ENCODE peak calls at places on chromosomes 12 and 14, in seven cellular contexts. One of them, this sample, is unnamed.

GRCh38 chr12:115324949-115325638 is 641.1 kb upstream of the TBX3 start:
- DNase-seq in activated T-cell treated with anti-CD3 and anti-CD28 coated beads for 24 hours: no peak
- DNase-seq in stimulated activated CD4-positive, alpha-beta T cell treated with anti-CD3 and anti-CD28 coated beads, Interleukin-1b, Interleukin-23, amount 100 ng/mL, for 48 hours: no peak
- DNase-seq in stimulated activated CD8-positive, alpha-beta memory T cell treated with anti-CD3 and anti-CD28 coated beads, Interleukin-2, amount 100 ng/mL, for 1 hour: no peak
- DNase-seq in NCI-H748 treated with DMSO at 0.1 percent for 48 hours: no peak
- DNase-seq in EL: no peak
- DNase-seq in dorsolateral prefrontal cortex: no peak
- DNase-seq in this sample: no peak

GRCh38 chr12:80101126-80101525 is 1.8 kb downstream of the OTOGL start:
- DNase-seq in activated T-cell treated with anti-CD3 and anti-CD28 coated beads for 24 hours: no peak
- DNase-seq in dorsolateral prefrontal cortex: no peak
- DNase-seq in stimulated activated CD8-positive, alpha-beta memory T cell treated with anti-CD3 and anti-CD28 coated beads, Interleukin-2, amount 100 ng/mL, for 1 hour: no peak
- DNase-seq in stimulated activated CD4-positive, alpha-beta T cell treated with anti-CD3 and anti-CD28 coated beads, Interleukin-1b, Interleukin-23, amount 100 ng/mL, for 48 hours: no peak
- DNase-seq in EL: peak; percentile 26
- DNase-seq in NCI-H748 treated with DMSO at 0.1 percent for 48 hours: peak; percentile 20
- DNase-seq in this sample: no peak

GRCh38 chr12:5407457-5407856 is 24.5 kb upstream of the NTF3 start:
- DNase-seq in stimulated activated CD8-positive, alpha-beta memory T cell treated with anti-CD3 and anti-CD28 coated beads, Interleukin-2, amount 100 ng/mL, for 1 hour: no peak
- DNase-seq in EL: no peak
- DNase-seq in NCI-H748 treated with DMSO at 0.1 percent for 48 hours: no peak
- DNase-seq in stimulated activated CD4-positive, alpha-beta T cell treated with anti-CD3 and anti-CD28 coated beads, Interleukin-1b, Interleukin-23, amount 100 ng/mL, for 48 hours: no peak
- DNase-seq in activated T-cell treated with anti-CD3 and anti-CD28 coated beads for 24 hours: no peak
- DNase-seq in dorsolateral prefrontal cortex: no peak
- DNase-seq in this sample: no peak

GRCh38 chr14:91387135-91387849 is 30.3 kb downstream of the CCDC88C start:
- DNase-seq in stimulated activated CD4-positive, alpha-beta T cell treated with anti-CD3 and anti-CD28 coated beads, Interleukin-1b, Interleukin-23, amount 100 ng/mL, for 48 hours: no peak
- DNase-seq in NCI-H748 treated with DMSO at 0.1 percent for 48 hours: no peak
- DNase-seq in activated T-cell treated with anti-CD3 and anti-CD28 coated beads for 24 hours: no peak
- DNase-seq in EL: no peak
- DNase-seq in stimulated activated CD8-positive, alpha-beta memory T cell treated with anti-CD3 and anti-CD28 coated beads, Interleukin-2, amount 100 ng/mL, for 1 hour: no peak
- DNase-seq in dorsolateral prefrontal cortex: no peak
- DNase-seq in this sample: no peak

GRCh38 chr12:120099738-120100137 is 16.8 kb downstream of the RAB35 start:
- DNase-seq in stimulated activated CD8-positive, alpha-beta memory T cell treated with anti-CD3 and anti-CD28 coated beads, Interleukin-2, amount 100 ng/mL, for 1 hour: no peak
- DNase-seq in dorsolateral prefrontal cortex: no peak
- DNase-seq in NCI-H748 treated with DMSO at 0.1 percent for 48 hours: no peak
- DNase-seq in EL: no peak
- DNase-seq in stimulated activated CD4-positive, alpha-beta T cell treated with anti-CD3 and anti-CD28 coated beads, Interleukin-1b, Interleukin-23, amount 100 ng/mL, for 48 hours: no peak
- DNase-seq in activated T-cell treated with anti-CD3 and anti-CD28 coated beads for 24 hours: no peak
- DNase-seq in this sample: no peak

GRCh38 chr14:104775073-104775489 is 20.5 kb downstream of the AKT1 start:
- DNase-seq in stimulated activated CD8-positive, alpha-beta memory T cell treated with anti-CD3 and anti-CD28 coated beads, Interleukin-2, amount 100 ng/mL, for 1 hour: no peak
- DNase-seq in stimulated activated CD4-positive, alpha-beta T cell treated with anti-CD3 and anti-CD28 coated beads, Interleukin-1b, Interleukin-23, amount 100 ng/mL, for 48 hours: no peak
- DNase-seq in NCI-H748 treated with DMSO at 0.1 percent for 48 hours: no peak
- DNase-seq in activated T-cell treated with anti-CD3 and anti-CD28 coated beads for 24 hours: no peak
- DNase-seq in EL: no peak
- DNase-seq in dorsolateral prefrontal cortex: no peak
- DNase-seq in this sample: no peak

GRCh38 chr12:109592905-109593272 is 19.3 kb downstream of the MVK start:
- DNase-seq in NCI-H748 treated with DMSO at 0.1 percent for 48 hours: no peak
- DNase-seq in EL: no peak
- DNase-seq in stimulated activated CD4-positive, alpha-beta T cell treated with anti-CD3 and anti-CD28 coated beads, Interleukin-1b, Interleukin-23, amount 100 ng/mL, for 48 hours: no peak
- DNase-seq in activated T-cell treated with anti-CD3 and anti-CD28 coated beads for 24 hours: no peak
- DNase-seq in stimulated activated CD8-positive, alpha-beta memory T cell treated with anti-CD3 and anti-CD28 coated beads, Interleukin-2, amount 100 ng/mL, for 1 hour: no peak
- DNase-seq in dorsolateral prefrontal cortex: no peak
- DNase-seq in this sample: no peak

GRCh38 chr12:4881665-4882064 is 28.0 kb upstream of the KCNA1 start:
- DNase-seq in EL: no peak
- DNase-seq in dorsolateral prefrontal cortex: peak; percentile 56
- DNase-seq in stimulated activated CD8-positive, alpha-beta memory T cell treated with anti-CD3 and anti-CD28 coated beads, Interleukin-2, amount 100 ng/mL, for 1 hour: no peak
- DNase-seq in activated T-cell treated with anti-CD3 and anti-CD28 coated beads for 24 hours: no peak
- DNase-seq in NCI-H748 treated with DMSO at 0.1 percent for 48 hours: no peak
- DNase-seq in stimulated activated CD4-positive, alpha-beta T cell treated with anti-CD3 and anti-CD28 coated beads, Interleukin-1b, Interleukin-23, amount 100 ng/mL, for 48 hours: no peak
- DNase-seq in this sample: no peak

GRCh38 chr12:77685112-77685511 is 145.6 kb upstream of the NAV3 start:
- DNase-seq in EL: peak; percentile 61
- DNase-seq in dorsolateral prefrontal cortex: peak; percentile 77
- DNase-seq in activated T-cell treated with anti-CD3 and anti-CD28 coated beads for 24 hours: no peak
- DNase-seq in stimulated activated CD8-positive, alpha-beta memory T cell treated with anti-CD3 and anti-CD28 coated beads, Interleukin-2, amount 100 ng/mL, for 1 hour: no peak
- DNase-seq in NCI-H748 treated with DMSO at 0.1 percent for 48 hours: peak; percentile 70
- DNase-seq in stimulated activated CD4-positive, alpha-beta T cell treated with anti-CD3 and anti-CD28 coated beads, Interleukin-1b, Interleukin-23, amount 100 ng/mL, for 48 hours: no peak
- DNase-seq in this sample: no peak

GRCh38 chr12:24378548-24379011 is 429.1 kb upstream of the SOX5 start:
- DNase-seq in stimulated activated CD8-positive, alpha-beta memory T cell treated with anti-CD3 and anti-CD28 coated beads, Interleukin-2, amount 100 ng/mL, for 1 hour: no peak
- DNase-seq in activated T-cell treated with anti-CD3 and anti-CD28 coated beads for 24 hours: no peak
- DNase-seq in stimulated activated CD4-positive, alpha-beta T cell treated with anti-CD3 and anti-CD28 coated beads, Interleukin-1b, Interleukin-23, amount 100 ng/mL, for 48 hours: no peak
- DNase-seq in EL: peak; percentile 4
- DNase-seq in dorsolateral prefrontal cortex: no peak
- DNase-seq in NCI-H748 treated with DMSO at 0.1 percent for 48 hours: peak; percentile 28
- DNase-seq in this sample: no peak

GRCh38 chr12:26744042-26744626 is 88.9 kb downstream of the ITPR2 start:
- DNase-seq in activated T-cell treated with anti-CD3 and anti-CD28 coated beads for 24 hours: no peak
- DNase-seq in stimulated activated CD4-positive, alpha-beta T cell treated with anti-CD3 and anti-CD28 coated beads, Interleukin-1b, Interleukin-23, amount 100 ng/mL, for 48 hours: no peak
- DNase-seq in NCI-H748 treated with DMSO at 0.1 percent for 48 hours: no peak
- DNase-seq in stimulated activated CD8-positive, alpha-beta memory T cell treated with anti-CD3 and anti-CD28 coated beads, Interleukin-2, amount 100 ng/mL, for 1 hour: no peak
- DNase-seq in EL: no peak
- DNase-seq in dorsolateral prefrontal cortex: no peak
- DNase-seq in this sample: no peak

GRCh38 chr12:21941522-21942376 is 523 bp upstream of the ABCC9 start:
- DNase-seq in dorsolateral prefrontal cortex: no peak
- DNase-seq in NCI-H748 treated with DMSO at 0.1 percent for 48 hours: no peak
- DNase-seq in stimulated activated CD4-positive, alpha-beta T cell treated with anti-CD3 and anti-CD28 coated beads, Interleukin-1b, Interleukin-23, amount 100 ng/mL, for 48 hours: no peak
- DNase-seq in activated T-cell treated with anti-CD3 and anti-CD28 coated beads for 24 hours: no peak
- DNase-seq in stimulated activated CD8-positive, alpha-beta memory T cell treated with anti-CD3 and anti-CD28 coated beads, Interleukin-2, amount 100 ng/mL, for 1 hour: no peak
- DNase-seq in EL: peak; percentile 60
- DNase-seq in this sample: no peak

GRCh38 chr12:123436017-123436964 is at the start of gene RILPL2:
- DNase-seq in stimulated activated CD4-positive, alpha-beta T cell treated with anti-CD3 and anti-CD28 coated beads, Interleukin-1b, Interleukin-23, amount 100 ng/mL, for 48 hours: peak; percentile 93
- DNase-seq in NCI-H748 treated with DMSO at 0.1 percent for 48 hours: no peak
- DNase-seq in EL: peak; percentile 90
- DNase-seq in stimulated activated CD8-positive, alpha-beta memory T cell treated with anti-CD3 and anti-CD28 coated beads, Interleukin-2, amount 100 ng/mL, for 1 hour: peak; percentile 86
- DNase-seq in dorsolateral prefrontal cortex: peak; percentile 68
- DNase-seq in activated T-cell treated with anti-CD3 and anti-CD28 coated beads for 24 hours: peak; percentile 92
- DNase-seq in this sample: peak; percentile 94

GRCh38 chr12:24562761-24563392 is 386.0 kb downstream of the BCAT1 start:
- DNase-seq in activated T-cell treated with anti-CD3 and anti-CD28 coated beads for 24 hours: no peak
- DNase-seq in dorsolateral prefrontal cortex: peak; percentile 14
- DNase-seq in stimulated activated CD4-positive, alpha-beta T cell treated with anti-CD3 and anti-CD28 coated beads, Interleukin-1b, Interleukin-23, amount 100 ng/mL, for 48 hours: no peak
- DNase-seq in NCI-H748 treated with DMSO at 0.1 percent for 48 hours: peak; percentile 8
- DNase-seq in EL: peak; percentile 30
- DNase-seq in stimulated activated CD8-positive, alpha-beta memory T cell treated with anti-CD3 and anti-CD28 coated beads, Interleukin-2, amount 100 ng/mL, for 1 hour: no peak
- DNase-seq in this sample: peak; percentile 7

GRCh38 chr14:34569750-34570149 is 30.2 kb upstream of the EAPP start:
- DNase-seq in NCI-H748 treated with DMSO at 0.1 percent for 48 hours: no peak
- DNase-seq in stimulated activated CD4-positive, alpha-beta T cell treated with anti-CD3 and anti-CD28 coated beads, Interleukin-1b, Interleukin-23, amount 100 ng/mL, for 48 hours: no peak
- DNase-seq in EL: peak; percentile 25
- DNase-seq in dorsolateral prefrontal cortex: no peak
- DNase-seq in stimulated activated CD8-positive, alpha-beta memory T cell treated with anti-CD3 and anti-CD28 coated beads, Interleukin-2, amount 100 ng/mL, for 1 hour: no peak
- DNase-seq in activated T-cell treated with anti-CD3 and anti-CD28 coated beads for 24 hours: no peak
- DNase-seq in this sample: no peak

GRCh38 chr12:116916714-116917114 is 6.0 kb downstream of the FBXW8 start:
- DNase-seq in stimulated activated CD4-positive, alpha-beta T cell treated with anti-CD3 and anti-CD28 coated beads, Interleukin-1b, Interleukin-23, amount 100 ng/mL, for 48 hours: peak; percentile 38
- DNase-seq in stimulated activated CD8-positive, alpha-beta memory T cell treated with anti-CD3 and anti-CD28 coated beads, Interleukin-2, amount 100 ng/mL, for 1 hour: peak; percentile 4
- DNase-seq in activated T-cell treated with anti-CD3 and anti-CD28 coated beads for 24 hours: no peak
- DNase-seq in dorsolateral prefrontal cortex: no peak
- DNase-seq in NCI-H748 treated with DMSO at 0.1 percent for 48 hours: no peak
- DNase-seq in EL: peak; percentile 74
- DNase-seq in this sample: peak; percentile 5

This sample was measured in memory B cell.